ENCODE peak calls at places on chromosomes 2 and 18, in ten cellular contexts. Y is lung microvascular endothelial cell; F is AG04450; M is posterior cingulate gyrus; B is stimulated activated CD8-positive, alpha-beta memory T cell treated with anti-CD3 and anti-CD28 coated beads, Interleukin-15, amount 100 ng/mL, for 24 hours; D is HFFc6; G is HTR-8/SVneo; K is HAP-1; C is activated CD4-positive, alpha-beta T cell treated with anti-CD3 and anti-CD28 coated beads, Interleukin-2, amount 50 U/mL, for 4 hours; U is NCI-H1105. Q is an unnamed sample.

GRCh38 chr2:219440388-219441256 is 6.0 kb downstream of the SPEG start:
- DNase-seq in Y (no peak), F (no peak), M (no peak), B (no peak), D (peak), G (no peak), K (no peak), C (no peak), U (no peak), Q (no peak)

GRCh38 chr2:135059577-135059976 is 7.5 kb downstream of the RAB3GAP1 start:
- DNase-seq in Y (no peak), F (no peak), M (no peak), B (no peak), D (no peak), G (no peak), K (no peak), C (no peak), U (no peak), Q (no peak)

GRCh38 chr2:68971591-68972231 is 2.7 kb upstream of the GKN1 start:
- DNase-seq in Y (no peak), F (peak), M (no peak), B (no peak), D (peak), G (peak), K (no peak), C (no peak), U (no peak), Q (peak)

GRCh38 chr2:167140767-167141166 is 252.5 kb downstream of the XIRP2 start:
- DNase-seq in Y (peak), F (peak), M (no peak), B (no peak), D (peak), G (peak), K (no peak), C (no peak), U (no peak), Q (peak)

GRCh38 chr2:25251461-25252273 is 83.3 kb upstream of the POMC start:
- DNase-seq in Y (peak), F (no peak), M (peak), B (no peak), D (no peak), G (peak), K (no peak), C (peak), U (peak), Q (no peak)

GRCh38 chr2:45960057-45960863 is 308.8 kb downstream of the PRKCE start:
- DNase-seq in Y (no peak), F (no peak), M (no peak), B (no peak), D (no peak), G (no peak), K (no peak), C (no peak), U (no peak), Q (no peak)

GRCh38 chr2:231557571-231558217 is 27.4 kb upstream of the NMUR1 start:
- DNase-seq in Y (peak), F (peak), M (peak), B (no peak), D (peak), G (peak), K (peak), C (peak), U (no peak), Q (peak)

GRCh38 chr2:19899853-19900525 is 1.8 kb downstream of the TTC32 start:
- DNase-seq in Y (peak), F (no peak), M (no peak), B (no peak), D (no peak), G (no peak), K (no peak), C (no peak), U (no peak), Q (peak)

GRCh38 chr2:69053416-69053965 is 40.5 kb downstream of the ANTXR1 start:
- DNase-seq in Y (no peak), F (no peak), M (no peak), B (no peak), D (no peak), G (no peak), K (no peak), C (no peak), U (no peak), Q (no peak)

GRCh38 chr18:44792456-44793080 is 111.9 kb downstream of the SETBP1 start:
- DNase-seq in Y (peak), F (no peak), M (no peak), B (no peak), D (peak), G (no peak), K (no peak), C (no peak), U (no peak), Q (peak)

GRCh38 chr2:24825883-24826800 is 32.9 kb downstream of the CENPO start:
- DNase-seq in Y (peak), F (no peak), M (no peak), B (no peak), D (no peak), G (no peak), K (peak), C (no peak), U (no peak), Q (no peak)

GRCh38 chr18:44130365-44130942 is 550.2 kb upstream of the SETBP1 start:
- DNase-seq in Y (peak), F (no peak), M (no peak), B (no peak), D (no peak), G (no peak), K (peak), C (no peak), U (peak), Q (peak)

GRCh38 chr2:1740714-1741584 is 3.4 kb downstream of the PXDN start:
- DNase-seq in Y (no peak), F (no peak), M (peak), B (no peak), D (no peak), G (no peak), K (no peak), C (no peak), U (no peak), Q (peak)

GRCh38 chr18:8816805-8817204 is 111.4 kb downstream of the MTCL1 start:
- DNase-seq in Y (no peak), F (no peak), M (no peak), B (no peak), D (peak), G (no peak), K (no peak), C (no peak), U (no peak), Q (no peak)

GRCh38 chr2:135037831-135038230 is 9.4 kb downstream of the MAP3K19 start:
- DNase-seq in Y (no peak), F (no peak), M (no peak), B (no peak), D (peak), G (no peak), K (no peak), C (no peak), U (no peak), Q (peak)

GRCh38 chr2:159713691-159714585 is 1.6 kb downstream of the MARCHF7 start:
- DNase-seq in Y (peak), F (no peak), M (no peak), B (no peak), D (peak), G (no peak), K (no peak), C (no peak), U (peak), Q (peak)

GRCh38 chr2:202780514-202781021 is 91.0 kb downstream of the ICA1L start:
- DNase-seq in Y (no peak), F (peak), M (no peak), B (no peak), D (peak), G (peak), K (no peak), C (no peak), U (no peak), Q (peak)

GRCh38 chr2:220335591-220335915 is 708.1 kb downstream of the SLC4A3 start:
- DNase-seq in Y (no peak), F (no peak), M (no peak), B (no peak), D (no peak), G (no peak), K (no peak), C (no peak), U (no peak), Q (no peak)

GRCh38 chr18:78892721-78893120 is 86.9 kb upstream of the SALL3 start:
- DNase-seq in Y (no peak), F (no peak), M (no peak), B (no peak), D (no peak), G (no peak), K (no peak), C (no peak), U (no peak), Q (no peak)

GRCh38 chr2:72895759-72896281 is 8.6 kb downstream of the SPR start:
- DNase-seq in Y (peak), F (peak), M (peak), B (no peak), D (peak), G (no peak), K (no peak), C (no peak), U (no peak), Q (no peak)

GRCh38 chr18:8124232-8125146 is 484.7 kb upstream of the RAB12 start:
- DNase-seq in Y (no peak), F (no peak), M (no peak), B (no peak), D (no peak), G (no peak), K (no peak), C (no peak), U (no peak), Q (no peak)

GRCh38 chr2:45908316-45909150 is 257.1 kb downstream of the PRKCE start:
- DNase-seq in Y (no peak), F (no peak), M (no peak), B (no peak), D (peak), G (no peak), K (no peak), C (no peak), U (no peak), Q (no peak)

GRCh38 chr18:47969851-47970250 is 39.4 kb upstream of the SMAD2 start:
- DNase-seq in Y (no peak), F (no peak), M (no peak), B (no peak), D (no peak), G (peak), K (no peak), C (no peak), U (no peak), Q (peak)

GRCh38 chr2:2716771-2717170 is 385.7 kb upstream of the MYT1L start:
- DNase-seq in Y (no peak), F (no peak), M (peak), B (no peak), D (no peak), G (no peak), K (no peak), C (no peak), U (no peak), Q (no peak)

GRCh38 chr2:134625311-134625710 is 93.5 kb downstream of the TMEM163 start:
- DNase-seq in Y (no peak), F (no peak), M (no peak), B (no peak), D (no peak), G (no peak), K (no peak), C (no peak), U (no peak), Q (no peak)

GRCh38 chr2:240919161-240919781 is 13.1 kb downstream of the CROCC2 start:
- DNase-seq in Y (no peak), F (no peak), M (peak), B (no peak), D (no peak), G (no peak), K (peak), C (no peak), U (no peak), Q (no peak)

GRCh38 chr2:182784777-182785176 is 68.7 kb downstream of the DNAJC10 start:
- DNase-seq in Y (peak), F (no peak), M (no peak), B (no peak), D (peak), G (peak), K (no peak), C (no peak), U (peak), Q (peak)

GRCh38 chr18:23810396-23810795 is 121.1 kb downstream of the LAMA3 start:
- DNase-seq in Y (no peak), F (no peak), M (no peak), B (no peak), D (no peak), G (no peak), K (no peak), C (peak), U (no peak), Q (no peak)

GRCh38 chr18:13237641-13238040 is 19.1 kb downstream of the LDLRAD4 start:
- DNase-seq in Y (no peak), F (no peak), M (peak), B (no peak), D (no peak), G (no peak), K (no peak), C (no peak), U (no peak), Q (no peak)

GRCh38 chr2:219221956-219222518 is 3.3 kb upstream of the ABCB6 start:
- DNase-seq in Y (no peak), F (no peak), M (peak), B (no peak), D (no peak), G (no peak), K (no peak), C (no peak), U (no peak), Q (no peak)

GRCh38 chr2:235766206-235766794 is 272.5 kb downstream of the AGAP1 start:
- DNase-seq in Y (peak), F (peak), M (peak), B (no peak), D (peak), G (peak), K (peak), C (peak), U (peak), Q (peak)

Q was measured in SJSA1.